ENCODE peak calls at places on chromosomes 2 and 18, in nine cellular contexts. B is sigmoid colon; D is HT1080; C is SJCRH30; U is putamen; L is DMS153; R is ovary; T is activated CD8-positive, alpha-beta memory T cell treated with anti-CD3 and anti-CD28 coated beads, Interleukin-2, amount 50 U/mL, for 48 hours; V is stimulated activated CD8-positive, alpha-beta memory T cell treated with anti-CD3 and anti-CD28 coated beads, Interleukin-15, amount 100 ng/mL, for 24 hours. G is an unnamed sample.

GRCh38 chr2:76154981-76155380 is 444.3 kb upstream of the GCFC2 start:
- DNase-seq in B (no peak), D (no peak), C (no peak), U (no peak), L (no peak), R (no peak), T (no peak), V (no peak), G (no peak)

GRCh38 chr2:27753744-27754588 is 17.6 kb upstream of the MRPL33 start:
- DNase-seq in B (peak), D (peak), C (peak), U (peak), L (peak), R (peak), T (peak), V (peak), G (peak)

GRCh38 chr2:206627632-206628031 is 14.7 kb upstream of the FAM237A start:
- DNase-seq in B (no peak), D (no peak), C (no peak), U (no peak), L (no peak), R (no peak), T (no peak), V (no peak), G (no peak)

GRCh38 chr18:60082790-60083189 is 183.0 kb downstream of the PMAIP1 start:
- DNase-seq in B (no peak), D (no peak), C (no peak), U (no peak), L (no peak), R (no peak), T (no peak), V (no peak), G (no peak)

GRCh38 chr2:46875226-46875899 is 40.2 kb downstream of the MCFD2 start:
- DNase-seq in B (peak), D (no peak), C (peak), U (no peak), L (no peak), R (no peak), T (no peak), V (no peak), G (no peak)

GRCh38 chr2:195364015-195364965 is 292.7 kb upstream of the SLC39A10 start:
- DNase-seq in B (no peak), D (peak), C (no peak), U (no peak), L (no peak), R (no peak), T (no peak), V (no peak), G (peak)

GRCh38 chr2:74583504-74583903 is 29.0 kb downstream of the DOK1 start:
- DNase-seq in B (no peak), D (peak), C (peak), U (no peak), L (no peak), R (no peak), T (no peak), V (no peak), G (peak)

GRCh38 chr2:96819876-96820511 is 3.9 kb downstream of the CNNM3 start:
- DNase-seq in B (no peak), D (no peak), C (no peak), U (no peak), L (no peak), R (no peak), T (no peak), V (no peak), G (no peak)

GRCh38 chr2:241193276-241193675 is 4.8 kb downstream of the ANO7 start:
- DNase-seq in B (no peak), D (no peak), C (no peak), U (no peak), L (no peak), R (no peak), T (no peak), V (no peak), G (no peak)

G was measured in ACHN.